ENCODE peak calls at places on chromosome 2, in four cellular contexts. One of them, this sample, is unnamed.

GRCh38 chr2:14633031-14633430 is 514 bp downstream of the LRATD1 start:
- DNase-seq in pancreas: peak; percentile 67
- DNase-seq in tibial nerve: no peak
- DNase-seq in LoVo: no peak
- DNase-seq in this sample: peak; percentile 33

GRCh38 chr2:203582468-203582867 is 47.4 kb upstream of the RAPH1 start:
- DNase-seq in pancreas: no peak
- DNase-seq in tibial nerve: no peak
- DNase-seq in LoVo: no peak
- DNase-seq in this sample: peak; percentile 56

GRCh38 chr2:176398783-176399182 is 129.5 kb downstream of the MTX2 start:
- DNase-seq in pancreas: no peak
- DNase-seq in LoVo: no peak
- DNase-seq in tibial nerve: no peak
- DNase-seq in this sample: no peak

GRCh38 chr2:2101924-2102323 is 229.2 kb downstream of the MYT1L start:
- DNase-seq in LoVo: no peak
- DNase-seq in pancreas: no peak
- DNase-seq in tibial nerve: no peak
- DNase-seq in this sample: no peak

GRCh38 chr2:19899853-19900525 is 1.8 kb downstream of the TTC32 start:
- DNase-seq in pancreas: no peak
- DNase-seq in LoVo: peak; percentile 8
- DNase-seq in tibial nerve: no peak
- DNase-seq in this sample: no peak

GRCh38 chr2:237820421-237820820 is 21.8 kb downstream of the RBM44 start:
- DNase-seq in LoVo: no peak
- DNase-seq in tibial nerve: no peak
- DNase-seq in pancreas: no peak
- DNase-seq in this sample: no peak

GRCh38 chr2:130727286-130727924 is 1.5 kb upstream of the GPR148 start:
- DNase-seq in pancreas: peak; percentile 93
- DNase-seq in tibial nerve: peak; percentile 50
- DNase-seq in LoVo: peak; percentile 52
- DNase-seq in this sample: peak; percentile 90

GRCh38 chr2:70887550-70888229 is 48.0 kb upstream of the ATP6V1B1 start:
- DNase-seq in pancreas: peak; percentile 90
- DNase-seq in tibial nerve: no peak
- DNase-seq in LoVo: no peak
- DNase-seq in this sample: peak; percentile 42

GRCh38 chr2:64482765-64483504 is 29.0 kb downstream of the LGALSL start:
- DNase-seq in pancreas: no peak
- DNase-seq in LoVo: no peak
- DNase-seq in tibial nerve: no peak
- DNase-seq in this sample: no peak

GRCh38 chr2:155905640-155906039 is 426.9 kb downstream of the NR4A2 start:
- DNase-seq in pancreas: no peak
- DNase-seq in tibial nerve: no peak
- DNase-seq in LoVo: no peak
- DNase-seq in this sample: no peak

GRCh38 chr2:27638023-27638637 is 9.3 kb downstream of the GPN1 start:
- DNase-seq in LoVo: no peak
- DNase-seq in tibial nerve: no peak
- DNase-seq in pancreas: no peak
- DNase-seq in this sample: no peak

This sample was measured in colonic mucosa.